ENCODE peak calls at places on chromosomes 16 and 17, in six cellular contexts. T is neuronal stem cell, U is IMR-90, Y is H1, J is H9, L is trophoblast cell. D is an unnamed sample.

GRCh38 chr16:79970551-79971236 is 370.2 kb upstream of the MAF start:
- DNase-seq in L (no peak), Y (no peak), U (no peak), T (no peak), J (no peak), D (peak)

GRCh38 chr17:59505610-59506276 is 59.7 kb upstream of the DHX40 start:
- DNase-seq in J (no peak), T (no peak), L (peak), U (peak), Y (no peak), D (no peak)

GRCh38 chr16:67546761-67547422 is 15.4 kb upstream of the CTCF start:
- DNase-seq in J (peak), L (peak), Y (peak), U (peak), T (peak), D (peak)

GRCh38 chr16:11992594-11993524 is 16.3 kb downstream of the SNX29 start:
- DNase-seq in T (no peak), U (no peak), L (peak), Y (no peak), J (no peak), D (no peak)

GRCh38 chr16:75351183-75351582 is 82.1 kb downstream of the CFDP1 start:
- DNase-seq in T (no peak), U (peak), Y (no peak), J (no peak), L (no peak), D (peak)

GRCh38 chr16:4750896-4751295 is 16.1 kb downstream of the ZNF500 start:
- DNase-seq in U (no peak), Y (no peak), T (no peak), L (no peak), J (no peak), D (no peak)

GRCh38 chr17:50903604-50904521 is 37.7 kb upstream of the TOB1 start:
- DNase-seq in J (no peak), Y (no peak), U (peak), L (no peak), T (no peak), D (peak)

GRCh38 chr16:23469814-23470213 is 16.8 kb upstream of the COG7 start:
- DNase-seq in T (no peak), L (no peak), U (peak), Y (no peak), J (no peak), D (no peak)

GRCh38 chr16:2429037-2429770 is at the start of gene CCNF:
- DNase-seq in J (peak), T (peak), Y (peak), L (peak), U (peak), D (peak)

GRCh38 chr17:70808596-70808995 is 639.3 kb downstream of the KCNJ2 start:
- DNase-seq in U (no peak), Y (no peak), J (peak), L (no peak), T (no peak), D (no peak)

GRCh38 chr16:75208242-75208825 is 1.4 kb upstream of the CTRB2 start:
- DNase-seq in Y (no peak), U (no peak), J (no peak), T (no peak), L (peak), D (no peak)

GRCh38 chr16:1662543-1662942 is 15.5 kb upstream of the JPT2 start:
- DNase-seq in U (no peak), J (no peak), T (no peak), Y (no peak), L (no peak), D (no peak)

GRCh38 chr16:13697013-13697412 is 222.9 kb upstream of the ERCC4 start:
- DNase-seq in L (no peak), T (no peak), J (no peak), U (no peak), Y (no peak), D (no peak)

GRCh38 chr17:62804822-62805221 is 3.3 kb downstream of the MARCHF10 start:
- DNase-seq in T (no peak), Y (no peak), U (peak), L (peak), J (no peak), D (peak)

GRCh38 chr16:48102083-48103008 is 53.4 kb downstream of the ABCC12 start:
- DNase-seq in Y (no peak), J (no peak), T (no peak), L (no peak), U (no peak), D (no peak)

GRCh38 chr17:67262420-67262819 is 17.4 kb upstream of the HELZ start:
- DNase-seq in L (no peak), J (peak), T (no peak), U (no peak), Y (no peak), D (peak)

GRCh38 chr17:17919169-17920107 is 52.8 kb downstream of the TOM1L2 start:
- DNase-seq in U (peak), T (peak), Y (peak), L (peak), J (peak), D (peak)

GRCh38 chr17:4134756-4135155 is 8.1 kb downstream of the ZZEF1 start:
- DNase-seq in L (no peak), T (no peak), J (no peak), Y (no peak), U (no peak), D (no peak)

GRCh38 chr17:2394775-2395191 is 6.1 kb downstream of the MNT start:
- DNase-seq in Y (no peak), T (no peak), U (no peak), J (peak), L (no peak), D (no peak)

GRCh38 chr16:4327782-4328579 is 12.1 kb downstream of the GLIS2 start:
- DNase-seq in J (peak), U (peak), T (peak), L (no peak), Y (peak), D (peak)

GRCh38 chr17:64103751-64104364 is 26.1 kb downstream of the ERN1 start:
- DNase-seq in J (no peak), L (peak), U (peak), Y (no peak), T (no peak), D (peak)

DNA sequence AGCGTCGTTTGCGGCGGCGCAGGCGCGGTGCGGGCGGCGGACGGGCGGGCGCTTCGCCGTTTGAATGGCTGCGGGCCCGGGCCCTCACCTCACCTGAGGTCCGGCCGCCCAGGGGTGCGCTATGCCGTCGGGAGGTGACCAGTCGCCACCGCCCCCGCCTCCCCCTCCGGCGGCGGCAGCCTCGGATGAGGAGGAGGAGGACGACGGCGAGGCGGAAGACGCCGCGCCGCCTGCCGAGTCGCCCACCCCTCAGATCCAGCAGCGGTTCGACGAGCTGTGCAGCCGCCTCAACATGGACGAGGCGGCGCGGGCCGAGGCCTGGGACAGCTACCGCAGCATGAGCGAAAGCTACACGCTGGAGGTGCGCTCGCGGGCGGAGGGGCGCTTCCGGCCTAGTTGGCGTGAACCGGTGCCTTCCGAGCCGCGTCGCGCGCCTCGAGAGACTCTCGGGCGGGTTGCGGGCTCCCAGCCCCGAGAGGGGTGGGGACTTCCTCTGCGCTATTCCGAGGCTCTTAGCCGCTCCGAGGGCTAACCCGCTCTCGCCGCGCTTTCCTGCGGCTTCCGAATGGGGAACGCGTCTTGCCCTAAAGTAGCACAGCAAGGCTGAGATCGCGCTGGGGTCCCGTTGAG is at the start of gene RBL2:
- DNase-seq in J (peak), Y (peak), U (peak), L (peak), T (peak), D (peak)
- H2BK5ac ChIP-seq in J (no peak), Y (peak), U (peak), L (peak), T (peak), D (no peak)

GRCh38 chr17:72417627-72418026 is 296.8 kb downstream of the SOX9 start:
- DNase-seq in T (no peak), J (no peak), Y (no peak), L (no peak), U (no peak), D (no peak)

GRCh38 chr17:72420775-72421127 is 299.9 kb downstream of the SOX9 start:
- DNase-seq in T (no peak), L (no peak), Y (no peak), J (no peak), U (no peak), D (no peak)

GRCh38 chr17:72422204-72422504 is 301.3 kb downstream of the SOX9 start:
- DNase-seq in J (no peak), U (no peak), L (no peak), Y (no peak), T (no peak), D (no peak)

GRCh38 chr17:72421128-72422092 is 300.6 kb downstream of the SOX9 start:
- DNase-seq in L (peak), T (no peak), U (peak), Y (no peak), J (no peak), D (peak)

DNA sequence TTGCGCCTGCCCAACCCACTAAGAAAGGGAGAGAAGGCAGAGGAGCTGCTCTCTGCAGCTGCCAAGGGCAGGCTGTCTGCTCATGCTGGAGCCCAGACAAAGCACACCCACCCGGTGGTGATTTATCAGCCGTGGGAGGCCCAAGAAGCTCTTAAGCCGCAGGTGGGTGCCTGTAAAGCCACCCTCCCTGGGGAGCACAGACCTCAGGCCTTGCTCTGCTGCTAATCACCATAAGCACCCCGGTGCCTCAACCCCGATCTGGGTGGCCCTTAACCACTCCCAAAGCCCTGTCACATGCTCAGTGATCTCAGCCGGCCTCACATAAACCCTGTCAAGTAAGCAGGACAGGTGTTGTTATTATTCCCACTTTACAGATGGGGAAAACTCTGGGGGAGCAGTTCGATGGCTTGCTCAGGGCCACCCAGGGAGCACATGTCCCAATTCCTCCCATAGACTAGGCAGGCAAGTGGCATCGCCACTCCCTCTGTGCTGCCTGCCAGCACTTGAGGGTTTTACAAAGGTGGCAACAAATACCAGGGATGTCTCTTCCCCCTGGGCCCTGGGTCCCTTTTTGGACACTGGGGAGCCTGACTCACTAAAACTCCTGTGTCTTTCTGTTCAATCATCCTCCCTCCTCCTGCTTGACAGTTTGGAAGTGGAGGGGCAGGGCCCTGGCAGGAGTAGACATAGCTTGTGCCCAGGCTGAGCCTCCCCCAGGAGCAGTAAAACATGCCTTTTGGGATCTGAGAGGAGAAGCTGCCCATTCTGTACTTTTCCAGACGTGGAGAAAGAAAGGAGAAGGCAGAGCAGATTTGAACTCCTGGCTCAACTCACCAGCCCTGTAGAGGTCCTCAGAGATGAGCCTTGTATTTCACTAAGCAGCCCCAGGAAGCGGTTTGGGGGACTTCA is 299.3 kb downstream of the SOX9 start:
- DNase-seq in T (no peak), J (no peak), Y (no peak), U (no peak), L (no peak), D (no peak)
- H2AFZ ChIP-seq in T (no peak), J (no peak), Y (no peak), U (peak), L (no peak), D (no peak)

GRCh38 chr17:47850373-47850691 is 631 bp downstream of the SP6 start:
- DNase-seq in U (no peak), J (no peak), Y (no peak), T (no peak), L (no peak), D (no peak)

GRCh38 chr17:47852113-47852949 is 1.4 kb upstream of the SP6 start:
- DNase-seq in Y (no peak), T (no peak), U (no peak), J (no peak), L (no peak), D (no peak)

GRCh38 chr17:47851764-47852112 is 775 bp upstream of the SP6 start:
- DNase-seq in J (peak), Y (peak), L (no peak), T (no peak), U (no peak), D (no peak)

GRCh38 chr17:47853616-47854015 is 2.7 kb upstream of the SP6 start:
- DNase-seq in L (no peak), U (no peak), J (no peak), T (no peak), Y (no peak), D (no peak)

GRCh38 chr17:47850692-47851573 is at the start of gene SP6:
- DNase-seq in Y (peak), U (peak), L (peak), J (peak), T (peak), D (peak)
- H2BK5ac ChIP-seq in Y (peak), U (no peak), L (peak), J (no peak), T (no peak), D (no peak)

GRCh38 chr16:72989203-72989991 is 58.5 kb downstream of the ZFHX3 start:
- DNase-seq in T (no peak), L (peak), J (no peak), U (peak), Y (no peak), D (peak)
- H2AFZ ChIP-seq in T (no peak), L (no peak), J (no peak), U (peak), Y (no peak), D (no peak)

GRCh38 chr17:61196799-61197198 is 202.8 kb upstream of the TBX2 start:
- DNase-seq in L (no peak), U (peak), T (no peak), Y (no peak), J (no peak), D (peak)
- H2BK5ac ChIP-seq in L (no peak), U (no peak), T (no peak), Y (no peak), J (no peak), D (no peak)

GRCh38 chr16:31488630-31489564 is 6.0 kb downstream of the SLC5A2 start:
- DNase-seq in Y (no peak), J (peak), L (no peak), U (no peak), T (no peak), D (no peak)

GRCh38 chr16:31487076-31487719 is 4.3 kb downstream of the SLC5A2 start:
- DNase-seq in T (no peak), J (no peak), L (no peak), U (no peak), Y (no peak), D (peak)

GRCh38 chr16:31486036-31486435 is 3.1 kb downstream of the SLC5A2 start:
- DNase-seq in L (no peak), U (no peak), T (no peak), Y (no peak), J (no peak), D (no peak)

GRCh38 chr16:31489616-31490584 is 7.0 kb downstream of the SLC5A2 start:
- DNase-seq in L (no peak), J (no peak), Y (no peak), T (no peak), U (no peak), D (no peak)

DNA sequence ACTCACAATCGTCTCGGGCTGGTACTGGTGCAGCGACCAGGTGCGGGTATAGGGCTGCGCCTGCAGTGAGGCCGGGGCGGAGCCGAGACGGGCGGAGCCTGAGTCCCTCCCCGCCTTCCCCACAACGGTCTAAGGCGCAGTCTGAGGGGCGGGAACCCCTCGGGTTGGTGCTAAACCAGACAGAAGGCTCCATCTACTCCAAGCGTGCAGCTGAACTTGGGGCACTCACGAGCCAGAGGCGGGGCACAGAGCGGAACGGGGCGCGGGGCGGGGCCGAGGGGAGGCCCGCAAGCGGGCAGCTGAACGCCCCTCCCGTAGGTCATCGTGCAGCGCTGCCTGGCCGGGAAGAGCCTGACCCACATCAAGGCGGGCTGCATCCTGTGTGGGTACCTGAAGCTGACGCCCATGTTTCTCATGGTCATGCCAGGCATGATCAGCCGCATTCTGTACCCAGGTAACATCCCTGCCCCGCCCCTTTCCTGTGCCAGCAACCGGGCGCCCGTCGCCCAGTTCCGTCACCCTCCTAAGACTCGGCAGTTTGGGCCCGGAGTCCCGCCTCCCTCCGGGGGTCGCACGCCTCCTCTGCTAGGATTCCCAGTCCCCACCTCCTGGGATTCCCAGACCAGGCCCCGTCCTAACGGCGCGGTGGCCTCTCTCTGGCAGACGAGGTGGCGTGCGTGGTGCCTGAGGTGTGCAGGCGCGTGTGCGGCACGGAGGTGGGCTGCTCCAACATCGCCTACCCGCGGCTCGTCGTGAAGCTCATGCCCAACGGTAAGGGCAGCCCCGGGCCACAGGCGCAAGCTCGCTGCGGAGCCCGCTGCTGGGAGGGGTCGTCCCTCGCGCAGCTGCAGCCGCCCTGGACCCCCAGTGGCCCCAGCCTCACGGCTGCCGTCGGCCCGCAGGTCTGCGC is 5.1 kb downstream of the SLC5A2 start:
- DNase-seq in J (peak), U (peak), T (no peak), Y (peak), L (peak), D (peak)
- H2AFZ ChIP-seq in J (no peak), U (peak), T (peak), Y (peak), L (no peak), D (no peak)

D was measured in mesenchymal stem cell.